ENCODE peak calls at places on chromosomes 12 and 14, in seven cellular contexts. F is effector memory CD4-positive, alpha-beta T cell; N is heart left ventricle; M is PC-9; A is stomach; H is heart right ventricle; L is lower lobe of right lung. V is an unnamed sample. For H3K27me3, the result is how much of the 10 kb centered on the place peaks cover.

GRCh38 chr12:12499909-12500604 is 62.6 kb downstream of the DUSP16 start:
- DNase-seq in F (no peak), N (no peak), M (no peak), A (no peak), H (no peak), L (no peak), V (no peak)

GRCh38 chr14:68970096-68970612 is 8.9 kb downstream of the ACTN1 start:
- DNase-seq in F (no peak), N (no peak), M (no peak), A (no peak), H (no peak), L (no peak), V (no peak)

GRCh38 chr12:93302331-93303229 is 75.1 kb upstream of the NUDT4 start:
- DNase-seq in F (no peak), N (peak), M (no peak), A (no peak), H (no peak), L (no peak), V (no peak)

GRCh38 chr12:56941299-56942017 is 7.2 kb upstream of the SDR9C7 start:
- DNase-seq in F (no peak), N (no peak), M (peak), A (no peak), H (no peak), L (no peak), V (no peak)

GRCh38 chr14:20228681-20229080 is at the start of gene OR11H7:
- DNase-seq in F (no peak), N (no peak), M (no peak), A (no peak), H (no peak), L (no peak), V (no peak)

GRCh38 chr14:61288720-61289119 is 7.6 kb upstream of the TMEM30B start:
- DNase-seq in F (no peak), N (no peak), M (no peak), A (no peak), H (no peak), L (no peak), V (no peak)

GRCh38 chr12:94649349-94650142 is 811 bp downstream of the TMCC3 start:
- DNase-seq in F (peak), N (peak), M (peak), A (peak), H (peak), L (peak), V (peak)

GRCh38 chr12:49980501-49981158 is 7.9 kb downstream of the AQP6 start:
- DNase-seq in F (no peak), N (no peak), M (no peak), A (no peak), H (no peak), L (no peak), V (no peak)

GRCh38 chr14:54749727-54750126 is 152.9 kb downstream of the GCH1 start:
- DNase-seq in F (no peak), N (no peak), M (no peak), A (no peak), H (no peak), L (no peak), V (no peak)

GRCh38 chr12:132161046-132161781 is 17.0 kb downstream of the NOC4L start:
- DNase-seq in F (no peak), N (peak), M (no peak), A (no peak), H (peak), L (no peak), V (no peak)

GRCh38 chr14:68966872-68967301 is 12.2 kb downstream of the ACTN1 start:
- DNase-seq in F (no peak), N (peak), M (peak), A (no peak), H (no peak), L (no peak), V (peak)

GRCh38 chr12:44000309-44000952 is 164.6 kb downstream of the TMEM117 start:
- DNase-seq in F (no peak), N (no peak), M (peak), A (no peak), H (no peak), L (no peak), V (no peak)

GRCh38 chr12:121036810-121037326 is 2.2 kb downstream of the OASL start:
- DNase-seq in F (no peak), N (no peak), M (no peak), A (no peak), H (no peak), L (peak), V (no peak)

GRCh38 chr14:74469548-74470518 is 23.3 kb downstream of the NPC2 start:
- DNase-seq in F (no peak), N (no peak), M (no peak), A (no peak), H (no peak), L (no peak), V (no peak)

GRCh38 chr14:103881927-103882281 is 34.5 kb upstream of the PPP1R13B start:
- DNase-seq in F (no peak), N (no peak), M (no peak), A (no peak), H (no peak), L (no peak), V (no peak)

GRCh38 chr12:28755027-28755426 is 394.1 kb upstream of the FAR2 start:
- DNase-seq in F (no peak), N (no peak), M (no peak), A (no peak), H (no peak), L (no peak), V (no peak)

GRCh38 chr12:86663691-86664090 is 407.5 kb upstream of the MGAT4C start:
- DNase-seq in F (no peak), N (no peak), M (no peak), A (no peak), H (no peak), L (no peak), V (no peak)

GRCh38 chr14:92768795-92769194 is 20.4 kb upstream of the LGMN start:
- DNase-seq in F (no peak), N (no peak), M (no peak), A (no peak), H (no peak), L (no peak), V (no peak)

GRCh38 chr12:7937867-7938506 is 2.0 kb upstream of the SLC2A3 start:
- DNase-seq in F (no peak), N (no peak), M (no peak), A (no peak), H (no peak), L (no peak), V (no peak)

GRCh38 chr12:124618291-124618902 is 51.0 kb upstream of the NCOR2 start:
- DNase-seq in F (no peak), N (no peak), M (no peak), A (no peak), H (no peak), L (no peak), V (no peak)

GRCh38 chr12:111405856-111406473 is at the start of gene SH2B3:
- DNase-seq in F (no peak), N (peak), M (no peak), A (no peak), H (no peak), L (no peak), V (peak)

GRCh38 chr14:97120204-97121120 is 323.3 kb downstream of the VRK1 start:
- DNase-seq in F (no peak), N (no peak), M (no peak), A (no peak), H (no peak), L (no peak), V (no peak)

GRCh38 chr14:75831455-75831854 is 150.3 kb downstream of the TGFB3 start:
- DNase-seq in F (no peak), N (peak), M (peak), A (peak), H (peak), L (peak), V (peak)

GRCh38 chr12:122473543-122474323 is 27.0 kb downstream of the ZCCHC8 start:
- DNase-seq in F (no peak), N (no peak), M (no peak), A (peak), H (no peak), L (no peak), V (no peak)

GRCh38 chr12:19998968-19999792 is 369.2 kb upstream of the PDE3A start:
- DNase-seq in F (no peak), N (no peak), M (no peak), A (no peak), H (no peak), L (no peak), V (no peak)

GRCh38 chr14:24032727-24033418 is 18.9 kb upstream of the CARMIL3 start:
- DNase-seq in F (no peak), N (no peak), M (no peak), A (peak), H (no peak), L (no peak), V (peak)

GRCh38 chr12:49920241-49920914 is 16.7 kb upstream of the FAIM2 start:
- DNase-seq in F (no peak), N (no peak), M (no peak), A (no peak), H (no peak), L (no peak), V (no peak)

GRCh38 chr12:70543444-70543843 is 93.8 kb downstream of the PTPRB start:
- DNase-seq in F (no peak), N (peak), M (peak), A (no peak), H (no peak), L (no peak), V (peak)

GRCh38 chr12:53701518-53702264 is 25.6 kb downstream of the CALCOCO1 start:
- DNase-seq in F (peak), N (peak), M (peak), A (peak), H (peak), L (peak), V (peak)
- H3K27me3 ChIP-seq in F (under half), N (under half), M (under half), A (half or more), H (under half), L (half or more), V (under half)

GRCh38 chr12:52032431-52032796 is 18.8 kb upstream of the NR4A1 start:
- DNase-seq in F (no peak), N (peak), M (no peak), A (peak), H (no peak), L (no peak), V (no peak)
- H3K4me3 ChIP-seq in F (peak), N (peak), M (peak), A (peak), H (peak), L (peak), V (peak)

DNA sequence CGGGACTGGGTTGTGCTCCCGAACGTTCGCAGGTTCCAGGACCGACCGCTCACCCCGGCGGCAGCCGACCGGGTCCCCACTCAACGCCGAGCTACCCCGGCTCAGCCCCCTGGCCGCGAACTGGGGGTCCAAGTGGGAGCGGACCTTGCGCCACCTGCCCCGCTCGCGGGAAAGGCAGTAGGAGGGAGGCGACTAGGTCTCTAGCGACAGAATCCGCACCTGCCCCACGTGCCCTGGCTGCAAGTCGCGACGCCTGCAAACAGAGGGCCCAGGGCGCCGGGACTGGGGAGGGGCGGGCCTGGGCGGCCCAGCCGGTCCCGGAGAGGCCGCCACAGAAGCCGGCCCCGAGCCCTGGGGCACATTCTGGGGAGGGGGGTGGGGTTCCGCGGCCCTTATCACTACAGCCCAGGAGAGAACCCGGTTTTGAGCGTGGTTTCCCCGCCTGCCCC is 239.2 kb upstream of the CPNE8 start:
- DNase-seq in F (no peak), N (no peak), M (no peak), A (no peak), H (no peak), L (no peak), V (no peak)
- H3K27me3 ChIP-seq in F (under half), N (under half), M (under half), A (under half), H (under half), L (under half), V (under half)

GRCh38 chr14:102828201-102828600 is 51.0 kb downstream of the TRAF3 start:
- DNase-seq in F (no peak), N (no peak), M (no peak), A (no peak), H (no peak), L (no peak), V (no peak)
- H3K4me3 ChIP-seq in F (no peak), N (no peak), M (no peak), A (no peak), H (no peak), L (peak), V (no peak)